ENCODE peak calls at places on chromosomes 11 and 22, in five cellular contexts. Z is fibroblast of villous mesenchyme, L is heart left ventricle, B is kidney, A is endothelial cell. G is an unnamed sample.

GRCh38 chr11:56950510-56950909 is 38.2 kb upstream of the OR5AK2 start:
- DNase-seq in Z (no peak), L (no peak), B (no peak), A (peak; percentile 15), G (no peak)

GRCh38 chr11:706957-707816 is 1.2 kb downstream of the EPS8L2 start:
- DNase-seq in Z (peak; percentile 61), L (no peak), B (peak; percentile 87), A (no peak), G (no peak)

GRCh38 chr11:113193894-113194293 is 120.5 kb upstream of the TTC12 start:
- DNase-seq in Z (no peak), L (peak; percentile 69), B (no peak), A (no peak), G (no peak)

GRCh38 chr22:50002791-50003190 is 9.8 kb downstream of the IL17REL start:
- DNase-seq in Z (peak; percentile 37), L (peak; percentile 19), B (no peak), A (no peak), G (no peak)

GRCh38 chr11:116986521-116987105 is 111.6 kb downstream of the SIK3 start:
- DNase-seq in Z (peak; percentile 73), L (no peak), B (no peak), A (no peak), G (peak; percentile 30)

GRCh38 chr11:56624661-56625110 is 10.0 kb upstream of the OR5M1 start:
- DNase-seq in Z (peak; percentile 13), L (no peak), B (no peak), A (peak; percentile 24), G (no peak)

GRCh38 chr22:46590334-46590733 is 29.9 kb upstream of the GRAMD4 start:
- DNase-seq in Z (no peak), L (peak; percentile 78), B (peak; percentile 84), A (no peak), G (no peak)

GRCh38 chr11:67594480-67594879 is 10.9 kb downstream of the GSTP1 start:
- DNase-seq in Z (no peak), L (no peak), B (no peak), A (no peak), G (no peak)

GRCh38 chr11:102177126-102177525 is 66.9 kb downstream of the YAP1 start:
- DNase-seq in Z (no peak), L (no peak), B (no peak), A (no peak), G (no peak)

GRCh38 chr11:43579171-43579918 is 101.2 kb upstream of the HSD17B12 start:
- DNase-seq in Z (peak; percentile 30), L (no peak), B (peak; percentile 74), A (peak; percentile 72), G (no peak)

GRCh38 chr11:130888790-130889189 is 27.5 kb downstream of the SNX19 start:
- DNase-seq in Z (no peak), L (no peak), B (no peak), A (no peak), G (no peak)

GRCh38 chr11:127965947-127966668 is 621.2 kb downstream of the ETS1 start:
- DNase-seq in Z (peak; percentile 49), L (no peak), B (no peak), A (no peak), G (no peak)

GRCh38 chr11:121032546-121032945 is 8.6 kb downstream of the TBCEL start:
- DNase-seq in Z (no peak), L (no peak), B (no peak), A (no peak), G (no peak)

GRCh38 chr11:69541501-69542313 is 60.2 kb downstream of the LINC01488 start:
- DNase-seq in Z (no peak), L (no peak), B (no peak), A (no peak), G (no peak)

GRCh38 chr11:119167933-119168332 is 592 bp upstream of the NLRX1 start:
- DNase-seq in Z (no peak), L (no peak), B (no peak), A (no peak), G (no peak)

GRCh38 chr11:101617735-101618332 is 34.0 kb upstream of the TRPC6 start:
- DNase-seq in Z (no peak), L (no peak), B (no peak), A (no peak), G (no peak)

GRCh38 chr11:57645716-57646085 is 4.0 kb downstream of the YPEL4 start:
- DNase-seq in Z (no peak), L (no peak), B (no peak), A (no peak), G (no peak)

GRCh38 chr11:78832226-78832947 is 257.7 kb upstream of the NARS2 start:
- DNase-seq in Z (no peak), L (no peak), B (no peak), A (no peak), G (no peak)

GRCh38 chr11:114099392-114100178 is 40.1 kb downstream of the ZBTB16 start:
- DNase-seq in Z (peak; percentile 91), L (no peak), B (no peak), A (no peak), G (no peak)

GRCh38 chr22:46297151-46297819 is 615 bp downstream of the GTSE1 start:
- DNase-seq in Z (peak; percentile 28), L (no peak), B (no peak), A (peak; percentile 35), G (no peak)

GRCh38 chr11:101466352-101466751 is 117.5 kb downstream of the TRPC6 start:
- DNase-seq in Z (no peak), L (no peak), B (no peak), A (no peak), G (no peak)

GRCh38 chr11:23573430-23573829 is 713.2 kb upstream of the CCDC179 start:
- DNase-seq in Z (no peak), L (no peak), B (no peak), A (no peak), G (no peak)

GRCh38 chr11:95231881-95232605 is 1.0 kb upstream of the SESN3 start:
- DNase-seq in Z (no peak), L (peak; percentile 64), B (peak; percentile 92), A (peak; percentile 67), G (no peak)

GRCh38 chr11:88280673-88281316 is 56.7 kb downstream of the CTSC start:
- DNase-seq in Z (no peak), L (no peak), B (no peak), A (no peak), G (no peak)

GRCh38 chr11:97060184-97060583 is 670.4 kb downstream of the JRKL start:
- DNase-seq in Z (no peak), L (no peak), B (no peak), A (no peak), G (no peak)

GRCh38 chr22:39543095-39543494 is 10.5 kb upstream of the RPS19BP1 start:
- DNase-seq in Z (peak; percentile 31), L (no peak), B (no peak), A (peak; percentile 63), G (no peak)
- TF ChIP-seq CTCF in Z (peak; percentile 55), L (no peak), B (no peak), A (no peak), G (peak; percentile 45)

GRCh38 chr22:26324150-26324549 is 104.9 kb upstream of the ASPHD2 start:
- DNase-seq in Z (no peak), L (no peak), B (no peak), A (no peak), G (no peak)
- TF ChIP-seq CTCF in Z (no peak), L (no peak), B (no peak), A (no peak), G (no peak)

GRCh38 chr11:2825261-2825885 is 60.2 kb downstream of the CDKN1C start:
- DNase-seq in Z (peak; percentile 90), L (peak; percentile 68), B (peak; percentile 94), A (no peak), G (peak; percentile 74)
- TF ChIP-seq CTCF in Z (peak; percentile 30), L (no peak), B (no peak), A (no peak), G (peak; percentile 28)

GRCh38 chr22:45059296-45059695 is 49.5 kb upstream of the PHF21B start:
- DNase-seq in Z (no peak), L (no peak), B (no peak), A (no peak), G (no peak)
- TF ChIP-seq CTCF in Z (no peak), L (no peak), B (no peak), A (no peak), G (no peak)

GRCh38 chr11:134253189-134253993 is at the start of the genes ACAD8 and THYN1:
- DNase-seq in Z (peak; percentile 96), L (peak; percentile 98), B (peak; percentile 99), A (peak; percentile 93), G (peak; percentile 87)
- TF ChIP-seq CTCF in Z (peak; percentile 38), L (peak; percentile 36), B (no peak), A (no peak), G (peak; percentile 2)

DNA sequence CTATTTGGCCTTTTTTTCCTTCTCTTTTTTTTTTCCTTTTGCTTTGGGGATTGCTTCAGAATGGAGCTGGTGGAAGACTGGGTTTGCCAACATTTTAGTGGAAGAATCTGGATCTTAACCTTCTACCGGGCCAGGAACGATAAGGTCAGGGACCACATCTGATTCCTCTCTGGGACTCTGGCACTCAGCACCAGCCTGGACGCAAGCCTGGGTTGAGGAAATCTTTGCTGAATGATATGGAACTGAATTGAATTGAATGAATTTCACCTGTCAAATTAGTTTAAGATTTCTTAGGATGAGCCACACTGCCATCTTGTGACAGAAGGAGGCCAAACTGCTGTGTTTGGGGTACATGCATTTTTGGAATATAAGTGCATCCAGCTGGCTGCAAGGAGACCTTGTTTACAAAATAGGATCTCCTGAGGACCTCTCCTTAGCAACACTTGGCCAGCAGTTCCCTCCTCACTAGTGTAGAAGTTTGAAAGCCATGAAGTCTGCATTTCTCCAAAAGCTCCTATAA is 30.4 kb downstream of the TPBGL start:
- DNase-seq in Z (peak; percentile 20), L (no peak), B (peak; percentile 12), A (no peak), G (no peak)
- TF ChIP-seq CTCF in Z (peak; percentile 22), L (no peak), B (peak; percentile 15), A (no peak), G (peak; percentile 29)

GRCh38 chr22:42581762-42582716 is 28.3 kb downstream of the SERHL2 start:
- DNase-seq in Z (peak; percentile 71), L (peak; percentile 84), B (peak; percentile 94), A (peak; percentile 79), G (peak; percentile 24)
- TF ChIP-seq CTCF in Z (no peak), L (no peak), B (no peak), A (no peak), G (no peak)

GRCh38 chr11:47870404-47870803 is 22.3 kb upstream of the NUP160 start:
- DNase-seq in Z (no peak), L (no peak), B (no peak), A (no peak), G (no peak)
- TF ChIP-seq CTCF in Z (no peak), L (no peak), B (no peak), A (no peak), G (no peak)

G was measured in AG09319.